ENCODE peak calls at places on chromosomes 4 and X, in eight cellular contexts. J, U, A, I, M, B, Y and V are unnamed samples. For H3K4me1, the result is how much of the 10 kb centered on the place peaks cover.

GRCh38 chrX:45980726-45981125 is 564.5 kb downstream of the ZNF674 start:
- DNase-seq in U (no peak), Y (no peak), I (no peak), M (no peak), J (peak), B (no peak), A (no peak), V (no peak)

GRCh38 chrX:104330966-104331365 is 76.2 kb upstream of the ESX1 start:
- DNase-seq in A (no peak), M (no peak), I (no peak), Y (no peak), U (no peak), B (no peak), J (peak), V (no peak)

GRCh38 chrX:133813991-133814390 is 171.4 kb downstream of the GPC3 start:
- DNase-seq in A (no peak), B (no peak), Y (no peak), M (no peak), U (no peak), J (peak), I (no peak), V (no peak)

GRCh38 chr4:53638919-53639318 is 47.6 kb upstream of the LNX1 start:
- DNase-seq in J (no peak), B (no peak), I (no peak), M (no peak), A (no peak), U (no peak), Y (no peak), V (no peak)

GRCh38 chrX:29690061-29690460 is 525.3 kb upstream of the MAGEB2 start:
- DNase-seq in Y (no peak), U (no peak), M (no peak), I (no peak), B (no peak), J (peak), A (no peak), V (no peak)

GRCh38 chr4:86924805-86925204 is 10.0 kb upstream of the AFF1 start:
- DNase-seq in M (no peak), I (no peak), Y (no peak), B (peak), U (no peak), J (peak), A (no peak), V (no peak)

GRCh38 chr4:66794635-66795034 is 750.7 kb downstream of the CENPC start:
- DNase-seq in Y (no peak), A (no peak), U (no peak), B (no peak), J (no peak), M (no peak), I (no peak), V (no peak)

GRCh38 chrX:48498374-48498809 is 10.4 kb upstream of the PORCN start:
- DNase-seq in B (no peak), M (no peak), I (no peak), J (peak), U (no peak), A (no peak), Y (no peak), V (no peak)

GRCh38 chr4:123952530-123953274 is 556.1 kb downstream of the SPRY1 start:
- DNase-seq in A (no peak), I (no peak), J (peak), B (peak), Y (no peak), U (no peak), M (no peak), V (no peak)

GRCh38 chrX:153380691-153381090 is 20.5 kb downstream of the PNMA6E start:
- DNase-seq in A (no peak), U (no peak), J (no peak), I (no peak), Y (no peak), B (no peak), M (no peak), V (no peak)

GRCh38 chr4:83386931-83387897 is 52.6 kb upstream of the HPSE start:
- DNase-seq in A (no peak), I (no peak), B (peak), M (no peak), U (no peak), J (peak), Y (no peak), V (no peak)

GRCh38 chr4:47915378-47915777 is 995 bp upstream of the NFXL1 start:
- DNase-seq in A (no peak), M (no peak), I (no peak), J (no peak), U (no peak), B (no peak), Y (no peak), V (no peak)

GRCh38 chr4:47914219-47914925 is at the start of gene NFXL1:
- DNase-seq in U (peak), Y (peak), M (peak), B (peak), I (peak), J (peak), A (peak), V (peak)

GRCh38 chr4:47913858-47914218 is 545 bp downstream of the NFXL1 start:
- DNase-seq in U (peak), Y (peak), M (peak), J (peak), B (peak), A (peak), I (peak), V (peak)

GRCh38 chr4:47914926-47915237 is 499 bp upstream of the NFXL1 start:
- DNase-seq in B (no peak), M (no peak), I (no peak), A (no peak), U (no peak), J (no peak), Y (no peak), V (no peak)

DNA sequence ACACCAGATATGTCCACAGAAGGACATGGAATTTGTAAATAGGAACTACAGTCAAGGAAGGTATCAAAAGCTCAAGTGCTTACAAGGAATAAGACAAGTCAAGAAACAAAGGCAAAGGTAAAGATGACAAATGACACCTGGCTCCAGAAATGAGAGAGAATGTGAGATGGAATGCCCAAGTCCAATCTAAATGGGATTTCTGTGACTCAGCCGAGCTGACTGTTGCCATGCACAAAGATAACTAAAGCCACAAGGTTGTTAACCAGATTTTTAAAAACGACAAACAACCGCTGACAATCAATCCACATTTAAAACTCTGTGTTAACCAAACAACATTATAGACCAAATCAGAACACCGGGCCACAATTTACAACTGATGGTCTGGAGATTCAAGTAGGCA is 1.1 kb downstream of the NFXL1 start:
- DNase-seq in B (no peak), I (no peak), Y (no peak), U (no peak), A (no peak), J (peak), M (no peak), V (no peak)
- H3K27ac ChIP-seq in B (no peak), I (peak), Y (peak), U (no peak), A (peak), J (peak), M (no peak), V (no peak)

DNA sequence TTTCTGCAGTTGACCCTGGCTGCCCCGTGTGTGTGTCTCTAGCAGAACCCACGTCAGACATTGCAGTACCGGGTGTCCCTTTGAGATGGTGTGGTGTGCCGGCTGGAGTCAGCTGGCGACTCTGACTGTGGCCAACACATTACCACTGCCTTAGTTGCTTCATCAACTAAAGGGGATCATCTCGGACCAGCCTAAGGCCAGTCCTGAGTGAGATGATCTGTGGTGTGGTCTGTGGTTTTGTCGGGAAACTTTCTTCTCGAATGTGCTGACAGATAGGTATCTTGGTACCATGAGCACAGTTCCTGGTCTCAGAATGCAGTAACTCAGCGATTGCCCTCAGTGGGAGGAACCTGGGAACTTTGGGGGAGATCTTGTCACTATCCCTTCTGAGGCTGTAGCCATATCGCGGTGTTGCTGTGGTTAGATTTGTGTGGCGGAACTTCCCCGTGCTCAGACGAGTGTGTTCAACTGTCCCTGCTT is 15.8 kb downstream of the TBC1D14 start:
- DNase-seq in J (no peak), U (peak), Y (no peak), I (no peak), M (no peak), B (no peak), A (no peak), V (no peak)
- H3K4me1 ChIP-seq in J (under half), U (under half), Y (under half), I (under half), M (under half), B (under half), A (under half), V (under half)

DNA sequence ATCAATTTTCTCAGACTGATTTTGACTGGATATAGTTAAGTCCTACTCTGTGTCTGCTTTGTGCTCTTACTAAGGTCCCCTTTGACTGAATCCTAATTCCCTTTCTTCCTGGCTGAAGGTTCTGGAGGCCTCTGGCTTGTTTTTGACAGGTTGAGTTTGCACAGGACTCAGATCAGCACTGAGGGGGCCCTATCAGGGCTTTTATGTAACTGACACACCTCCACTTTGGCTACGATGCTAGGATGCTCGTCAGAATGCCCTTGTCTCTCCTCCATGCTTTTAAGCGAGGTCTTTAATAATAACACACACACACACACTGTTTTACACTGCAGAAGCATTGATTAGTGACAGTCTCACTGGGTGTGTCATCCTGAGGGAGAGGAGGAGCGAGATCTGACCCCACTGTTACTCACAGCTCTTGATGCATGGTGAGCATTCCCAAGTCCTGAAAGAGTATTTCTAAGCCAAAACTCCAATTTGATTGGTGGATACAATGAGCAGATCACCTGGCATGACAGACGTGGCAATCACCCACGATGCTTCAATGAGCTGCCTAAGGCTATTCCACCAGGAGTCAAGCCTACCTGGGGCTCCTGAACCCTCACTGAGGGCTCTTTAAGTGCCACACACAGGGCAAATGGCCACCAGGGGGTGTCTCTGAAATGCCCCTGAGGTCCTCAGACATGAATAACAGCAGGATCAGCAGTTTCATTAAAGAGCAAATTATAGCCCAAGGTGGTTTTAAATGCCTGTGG is 130.4 kb upstream of the CPEB2 start:
- DNase-seq in Y (no peak), U (no peak), A (peak), M (no peak), B (peak), I (peak), J (no peak), V (peak)
- TF ChIP-seq CTCF in Y (peak), U (no peak), A (peak), M (peak), B (peak), I (no peak), J (no peak), V (peak)

GRCh38 chr4:140135529-140136021 is 18.4 kb downstream of the MAML3 start:
- DNase-seq in J (peak), I (peak), A (no peak), Y (no peak), M (peak), U (peak), B (no peak), V (peak)
- H3K27ac ChIP-seq in J (no peak), I (no peak), A (no peak), Y (no peak), M (no peak), U (no peak), B (no peak), V (no peak)

GRCh38 chr4:143377635-143378099 is 41.0 kb downstream of the GAB1 start:
- DNase-seq in M (no peak), I (no peak), Y (no peak), A (peak), J (no peak), B (no peak), U (no peak), V (no peak)

GRCh38 chr4:143380651-143381050 is 44.0 kb downstream of the GAB1 start:
- DNase-seq in I (no peak), J (no peak), B (no peak), M (no peak), U (no peak), Y (no peak), A (no peak), V (no peak)

GRCh38 chr4:143374771-143375170 is 38.1 kb downstream of the GAB1 start:
- DNase-seq in J (peak), M (no peak), B (no peak), I (no peak), A (no peak), Y (no peak), U (no peak), V (no peak)

GRCh38 chr4:143372093-143372915 is 35.6 kb downstream of the GAB1 start:
- DNase-seq in Y (no peak), U (no peak), B (no peak), J (no peak), I (no peak), A (no peak), M (no peak), V (no peak)

GRCh38 chr4:143375326-143376073 is 38.8 kb downstream of the GAB1 start:
- DNase-seq in U (no peak), J (peak), B (peak), I (peak), A (peak), Y (no peak), M (no peak), V (no peak)
- H3K4me1 ChIP-seq in U (half or more), J (under half), B (under half), I (under half), A (half or more), Y (under half), M (half or more), V (half or more)